ENCODE peak calls at places on chromosomes 13 and 19, in four cellular contexts. P, M, F and K are unnamed samples.

GRCh38 chr13:101520672-101521071 is 68.2 kb downstream of the ITGBL1 start:
- DNase-seq in P (peak; percentile 94), F (no peak), M (peak; percentile 3), K (no peak)

GRCh38 chr19:4829001-4829712 is 2.4 kb downstream of the TICAM1 start:
- DNase-seq in M (no peak), P (no peak), F (no peak), K (peak; percentile 67)

GRCh38 chr13:112722433-112723250 is 32.8 kb downstream of the ATP11A start:
- DNase-seq in P (peak; percentile 98), F (no peak), M (no peak), K (no peak)

GRCh38 chr13:50123862-50124535 is 108.8 kb downstream of the KCNRG start:
- DNase-seq in P (peak; percentile 93), M (peak; percentile 93), F (peak; percentile 92), K (peak; percentile 58)

GRCh38 chr19:47778954-47779351 is 450 bp downstream of the SELENOW start:
- DNase-seq in F (no peak), M (no peak), P (no peak), K (no peak)

GRCh38 chr19:15248648-15249559 is 16.7 kb upstream of the EPHX3 start:
- DNase-seq in P (peak; percentile 81), F (peak; percentile 54), M (no peak), K (no peak)

GRCh38 chr19:10010247-10010691 is at the start of gene COL5A3:
- DNase-seq in F (no peak), M (no peak), P (no peak), K (no peak)

GRCh38 chr19:17244618-17245534 is 843 bp downstream of the NR2F6 start:
- DNase-seq in F (no peak), P (no peak), M (no peak), K (no peak)

GRCh38 chr13:21872795-21873194 is 201.9 kb downstream of the FGF9 start:
- DNase-seq in F (no peak), M (no peak), P (no peak), K (no peak)

GRCh38 chr19:49331616-49332055 is 3.6 kb upstream of the CD37 start:
- DNase-seq in M (peak; percentile 42), F (no peak), P (peak; percentile 28), K (peak; percentile 71)

GRCh38 chr13:51562011-51562671 is 22.1 kb upstream of the WDFY2 start:
- DNase-seq in M (no peak), P (no peak), F (no peak), K (no peak)

GRCh38 chr19:16377521-16377920 is 52.9 kb downstream of the KLF2 start:
- DNase-seq in M (no peak), F (no peak), P (no peak), K (no peak)

GRCh38 chr13:55652657-55653056 is 1488.1 kb upstream of the PRR20A start:
- DNase-seq in F (no peak), M (no peak), P (no peak), K (no peak)

GRCh38 chr19:5297272-5297669 is 43.3 kb downstream of the PTPRS start:
- DNase-seq in M (no peak), F (no peak), P (no peak), K (no peak)

GRCh38 chr13:99056381-99057014 is 78.6 kb upstream of the DOCK9 start:
- DNase-seq in M (no peak), F (no peak), P (no peak), K (no peak)

GRCh38 chr19:53906211-53907192 is 2.6 kb upstream of the CACNG7 start:
- DNase-seq in F (no peak), M (peak; percentile 33), P (no peak), K (peak; percentile 58)

GRCh38 chr13:20206836-20207235 is 14.1 kb upstream of the GJB2 start:
- DNase-seq in M (no peak), P (no peak), F (no peak), K (no peak)

GRCh38 chr13:95098916-95099315 is 202.3 kb downstream of the ABCC4 start:
- DNase-seq in F (no peak), P (no peak), M (no peak), K (no peak)

GRCh38 chr13:33450956-33451709 is 165.6 kb upstream of the STARD13 start:
- DNase-seq in M (no peak), P (no peak), F (no peak), K (no peak)

GRCh38 chr19:5711713-5712161 is 8.2 kb downstream of the LONP1 start:
- DNase-seq in M (no peak), P (no peak), F (no peak), K (no peak)